ENCODE peak calls at places on chromosomes 13 and 19, in six cellular contexts. K is testis, U is neuronal stem cell, D is iPS DF 6.9, I is HFF-Myc, B is AG04450. W is an unnamed sample.

GRCh38 chr19:40556953-40557530 is 19.6 kb upstream of the SHKBP1 start:
- DNase-seq in K (no peak), I (no peak), U (no peak), D (no peak), B (no peak), W (no peak)

GRCh38 chr13:75263741-75264407 is 218.1 kb downstream of the TBC1D4 start:
- DNase-seq in U (no peak), B (no peak), D (no peak), K (no peak), I (peak), W (no peak)

GRCh38 chr13:36275190-36276002 is 22.2 kb downstream of the CCDC169 start:
- DNase-seq in K (peak), B (peak), D (no peak), I (no peak), U (peak), W (peak)

GRCh38 chr19:5690955-5691204 is 785 bp downstream of the RPL36 start:
- DNase-seq in D (no peak), K (no peak), I (no peak), B (no peak), U (no peak), W (no peak)

GRCh38 chr13:34412817-34413365 is 529.2 kb upstream of the NBEA start:
- DNase-seq in I (no peak), K (no peak), U (no peak), D (no peak), B (no peak), W (no peak)

GRCh38 chr13:31192306-31192705 is 7.5 kb upstream of the B3GLCT start:
- DNase-seq in D (no peak), K (no peak), B (no peak), U (no peak), I (no peak), W (no peak)

GRCh38 chr13:59236309-59236939 is 927.3 kb downstream of the DIAPH3 start:
- DNase-seq in K (no peak), B (no peak), U (no peak), I (no peak), D (no peak), W (no peak)

GRCh38 chr13:70960841-70961443 is 852.7 kb upstream of the KLHL1 start:
- DNase-seq in K (no peak), U (peak), I (peak), B (no peak), D (no peak), W (peak)

GRCh38 chr19:12346896-12347295 is 13.5 kb upstream of the ZNF563 start:
- DNase-seq in D (no peak), B (no peak), U (no peak), K (no peak), I (no peak), W (no peak)

GRCh38 chr19:1860133-1860775 is 3.1 kb downstream of the KLF16 start:
- DNase-seq in I (peak), K (peak), B (no peak), D (no peak), U (peak), W (no peak)
- H3K4me3 ChIP-seq in I (peak), K (no peak), B (peak), D (no peak), U (no peak), W (no peak)

DNA sequence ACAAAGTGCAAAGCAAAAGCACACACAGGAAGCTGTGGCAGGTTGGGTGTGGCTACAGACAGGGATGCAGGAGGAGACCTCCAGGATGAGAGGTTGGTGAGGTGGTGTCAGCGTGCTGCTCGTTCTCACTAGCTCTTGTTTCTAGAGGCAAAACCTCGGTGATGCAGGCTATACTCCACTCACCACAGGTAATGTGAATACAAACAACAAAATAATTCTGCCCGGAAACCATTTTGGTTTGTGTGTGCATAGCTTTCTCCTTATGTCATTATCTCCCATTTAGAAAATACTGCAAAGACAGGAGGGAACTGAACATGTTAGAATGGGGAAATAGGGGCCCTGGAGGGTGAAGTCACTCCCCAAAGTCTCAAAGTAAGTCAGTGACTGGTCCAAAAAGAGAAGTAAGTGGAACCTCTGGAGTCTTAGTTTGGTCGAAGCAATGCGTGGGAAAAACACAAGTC is 9.4 kb downstream of the LCP1 start:
- DNase-seq in K (no peak), B (no peak), D (no peak), I (no peak), U (no peak), W (peak)
- H3K4me3 ChIP-seq in K (no peak), B (no peak), D (no peak), I (no peak), U (no peak), W (peak)

GRCh38 chr13:46207828-46208227 is 3.9 kb upstream of the LRRC63 start:
- DNase-seq in B (no peak), D (no peak), I (no peak), K (peak), U (no peak), W (no peak)

GRCh38 chr13:46211521-46212351 is at the start of gene LRRC63:
- DNase-seq in B (no peak), D (no peak), U (peak), K (peak), I (no peak), W (peak)

GRCh38 chr13:46213242-46213641 is 1.5 kb downstream of the LRRC63 start:
- DNase-seq in U (no peak), D (no peak), B (no peak), I (no peak), K (no peak), W (no peak)

GRCh38 chr13:46211116-46211515 is 612 bp upstream of the LRRC63 start:
- DNase-seq in K (peak), U (no peak), I (no peak), B (no peak), D (no peak), W (peak)

GRCh38 chr13:46210362-46211083 is 1.2 kb upstream of the LRRC63 start:
- DNase-seq in I (no peak), D (no peak), B (no peak), U (no peak), K (no peak), W (no peak)
- H3K4me3 ChIP-seq in I (no peak), D (no peak), B (no peak), U (no peak), K (no peak), W (peak)

DNA sequence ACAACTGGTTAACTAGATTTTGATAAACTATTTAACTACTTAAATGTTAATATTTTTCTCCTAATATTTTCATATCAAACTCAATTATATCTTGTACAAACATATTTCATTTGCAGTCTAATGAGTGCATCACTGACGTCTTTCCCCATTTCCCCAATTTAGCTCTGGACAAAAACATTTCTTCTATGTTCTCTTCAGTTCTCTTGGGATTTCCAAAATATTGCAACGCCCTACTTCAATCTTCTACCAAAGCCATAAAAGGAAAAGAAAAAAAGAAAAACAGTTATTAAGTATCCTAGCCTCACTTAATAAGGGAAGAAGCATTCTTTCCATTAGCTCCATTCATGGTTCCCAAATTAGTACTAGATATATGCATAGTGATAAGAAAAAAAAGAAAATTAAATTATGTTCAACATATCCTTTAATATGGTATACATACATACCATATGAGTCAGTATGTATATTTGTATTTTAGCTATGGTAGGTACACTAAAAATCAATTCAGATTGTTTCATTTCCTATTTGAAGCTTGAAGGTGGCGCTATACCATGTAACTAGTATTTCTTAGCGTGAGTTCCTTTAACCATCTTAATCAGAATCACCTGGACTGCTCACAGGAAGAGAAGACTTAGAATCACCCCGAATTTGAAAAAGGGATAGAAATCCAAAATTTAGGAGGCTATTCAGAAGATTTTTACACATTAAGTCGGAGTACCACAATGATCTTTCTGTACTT is 9.9 kb downstream of the FBXL3 start:
- DNase-seq in D (no peak), U (no peak), K (no peak), B (no peak), I (no peak), W (no peak)
- H3K4me3 ChIP-seq in D (no peak), U (no peak), K (no peak), B (no peak), I (no peak), W (no peak)

GRCh38 chr19:18450934-18451836 is 13.3 kb upstream of the ISYNA1 start:
- DNase-seq in I (no peak), K (peak), U (peak), B (no peak), D (no peak), W (peak)
- H3K4me3 ChIP-seq in I (no peak), K (no peak), U (no peak), B (no peak), D (no peak), W (no peak)

DNA sequence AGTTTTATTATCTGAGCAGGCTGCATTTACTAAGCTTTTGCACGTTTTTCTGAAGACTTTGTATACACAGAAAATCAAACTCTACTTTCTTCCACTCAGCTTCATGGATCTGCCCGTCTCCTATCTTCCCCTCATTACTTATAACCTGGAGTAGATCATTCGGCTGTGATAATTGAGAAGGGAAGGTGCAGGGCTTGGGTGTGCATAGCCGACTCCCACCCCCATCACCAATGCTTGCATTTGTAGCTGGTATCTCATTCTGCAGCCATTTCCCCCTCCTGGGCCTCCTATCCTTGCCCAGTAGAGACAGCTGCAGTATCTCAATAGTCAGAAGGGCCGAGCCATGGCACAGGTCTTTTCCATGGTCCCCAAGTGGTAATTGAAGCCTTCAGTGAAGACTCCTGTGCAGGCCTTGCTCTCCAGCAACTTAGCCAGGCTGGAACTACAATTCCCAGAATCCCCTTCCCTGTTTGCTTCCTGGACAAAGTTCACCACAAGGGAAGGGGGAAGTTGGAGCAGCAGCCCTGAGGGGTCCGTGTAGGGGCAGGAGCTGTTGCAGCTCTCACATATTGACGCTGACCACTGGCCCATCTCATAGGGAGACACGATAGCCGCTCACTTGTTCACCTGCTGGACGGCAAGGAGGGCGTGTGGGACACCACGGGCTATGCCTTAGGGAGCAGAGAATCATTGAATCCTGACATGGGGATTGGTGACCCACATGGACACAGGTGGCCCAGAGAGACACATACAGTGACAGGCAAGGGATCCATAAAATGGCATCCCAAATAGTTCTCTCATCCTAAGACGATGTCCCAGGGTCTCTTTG is 2.1 kb upstream of the SIGLEC8 start:
- DNase-seq in U (no peak), K (peak), B (no peak), I (no peak), D (peak), W (no peak)
- H3K4me3 ChIP-seq in U (peak), K (no peak), B (no peak), I (no peak), D (no peak), W (no peak)

GRCh38 chr19:3358919-3359849 is 7.2 kb upstream of the NFIC start:
- DNase-seq in K (peak), B (no peak), D (no peak), I (no peak), U (no peak), W (no peak)

GRCh38 chr19:3357362-3357730 is 9.0 kb upstream of the NFIC start:
- DNase-seq in D (no peak), K (no peak), I (no peak), B (no peak), U (no peak), W (peak)

GRCh38 chr19:3356805-3357204 is 9.6 kb upstream of the NFIC start:
- DNase-seq in U (no peak), K (no peak), D (no peak), B (no peak), I (no peak), W (no peak)

GRCh38 chr19:3358392-3358918 is 7.9 kb upstream of the NFIC start:
- DNase-seq in U (no peak), B (no peak), D (no peak), I (no peak), K (no peak), W (no peak)

GRCh38 chr19:3357731-3358391 is 8.5 kb upstream of the NFIC start:
- DNase-seq in U (no peak), K (no peak), B (no peak), I (no peak), D (no peak), W (no peak)
- H3K4me3 ChIP-seq in U (no peak), K (peak), B (no peak), I (no peak), D (no peak), W (peak)

DNA sequence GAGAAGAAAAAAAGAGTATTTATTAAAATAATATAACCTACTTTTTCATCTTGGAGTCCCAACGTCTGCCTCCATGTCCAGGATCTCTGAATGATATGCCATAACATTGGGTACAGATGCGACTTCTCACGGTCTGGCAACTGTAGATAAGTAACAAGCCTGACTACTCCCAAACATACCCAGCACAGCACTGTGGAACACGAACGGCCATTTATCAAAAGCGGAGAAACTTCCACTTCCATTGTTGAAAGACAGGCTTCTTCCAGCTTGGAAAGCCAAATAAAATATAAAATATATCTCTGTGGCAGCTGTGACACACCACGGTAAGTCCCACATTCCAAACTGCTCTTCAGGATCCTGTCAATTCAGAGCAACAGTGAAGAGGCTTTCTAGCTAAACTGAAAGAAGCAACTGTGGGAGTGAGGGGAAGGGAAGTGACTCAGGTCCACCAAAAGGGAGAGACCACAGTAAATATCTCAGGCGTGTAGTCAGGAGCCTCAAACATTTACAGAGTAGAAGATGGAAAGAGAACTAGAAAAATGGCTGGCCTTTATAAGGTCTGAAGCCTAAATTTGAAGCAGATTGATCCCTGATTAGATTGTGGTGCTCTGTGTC is 331.7 kb downstream of the LIG4 start:
- DNase-seq in B (peak), D (no peak), I (no peak), U (no peak), K (no peak), W (no peak)
- H3K4me3 ChIP-seq in B (no peak), D (no peak), I (no peak), U (no peak), K (no peak), W (no peak)

W was measured in Jurkat, Clone E6-1.